ENCODE peak calls at places on chromosomes 7 and 10, in nine cellular contexts. One of them, this sample, is unnamed.

GRCh38 chr7:77738871-77739270 is 42.6 kb downstream of the RSBN1L start:
- DNase-seq in stomach: no peak
- DNase-seq in NCI-H524 treated with DMSO at 0.1 percent for 48 hours: no peak
- DNase-seq in EH: peak
- DNase-seq in pancreas: no peak
- DNase-seq in immature natural killer cell: no peak
- DNase-seq in T-helper 2 cell: no peak
- DNase-seq in stimulated activated CD4-positive, alpha-beta T cell treated with anti-CD3 and anti-CD28 coated beads, Interleukin-2, amount 100 ng/mL, for 48 hours: no peak
- DNase-seq in OCI-LY7: no peak
- DNase-seq in this sample: no peak

GRCh38 chr7:121273467-121274167 is 55.2 kb upstream of the WNT16 start:
- DNase-seq in stomach: no peak
- DNase-seq in NCI-H524 treated with DMSO at 0.1 percent for 48 hours: no peak
- DNase-seq in EH: no peak
- DNase-seq in pancreas: no peak
- DNase-seq in immature natural killer cell: no peak
- DNase-seq in T-helper 2 cell: no peak
- DNase-seq in stimulated activated CD4-positive, alpha-beta T cell treated with anti-CD3 and anti-CD28 coated beads, Interleukin-2, amount 100 ng/mL, for 48 hours: no peak
- DNase-seq in OCI-LY7: no peak
- DNase-seq in this sample: no peak

GRCh38 chr7:39609084-39609461 is 14.3 kb upstream of the RALA start:
- DNase-seq in stomach: no peak
- DNase-seq in NCI-H524 treated with DMSO at 0.1 percent for 48 hours: no peak
- DNase-seq in EH: peak
- DNase-seq in pancreas: no peak
- DNase-seq in immature natural killer cell: no peak
- DNase-seq in T-helper 2 cell: no peak
- DNase-seq in stimulated activated CD4-positive, alpha-beta T cell treated with anti-CD3 and anti-CD28 coated beads, Interleukin-2, amount 100 ng/mL, for 48 hours: no peak
- DNase-seq in OCI-LY7: no peak
- DNase-seq in this sample: no peak

GRCh38 chr10:113020838-113021237 is 70.8 kb downstream of the TCF7L2 start:
- DNase-seq in stomach: no peak
- DNase-seq in NCI-H524 treated with DMSO at 0.1 percent for 48 hours: no peak
- DNase-seq in EH: no peak
- DNase-seq in pancreas: peak
- DNase-seq in immature natural killer cell: no peak
- DNase-seq in T-helper 2 cell: no peak
- DNase-seq in stimulated activated CD4-positive, alpha-beta T cell treated with anti-CD3 and anti-CD28 coated beads, Interleukin-2, amount 100 ng/mL, for 48 hours: no peak
- DNase-seq in OCI-LY7: no peak
- DNase-seq in this sample: no peak

GRCh38 chr10:87864497-87865059 is 1.2 kb downstream of the PTEN start:
- DNase-seq in stomach: no peak
- DNase-seq in NCI-H524 treated with DMSO at 0.1 percent for 48 hours: no peak
- DNase-seq in EH: peak
- DNase-seq in pancreas: no peak
- DNase-seq in immature natural killer cell: peak
- DNase-seq in T-helper 2 cell: no peak
- DNase-seq in stimulated activated CD4-positive, alpha-beta T cell treated with anti-CD3 and anti-CD28 coated beads, Interleukin-2, amount 100 ng/mL, for 48 hours: no peak
- DNase-seq in OCI-LY7: peak
- DNase-seq in this sample: peak

GRCh38 chr10:89082086-89082485 is 91.5 kb downstream of the FAS start:
- DNase-seq in stomach: no peak
- DNase-seq in NCI-H524 treated with DMSO at 0.1 percent for 48 hours: no peak
- DNase-seq in EH: no peak
- DNase-seq in pancreas: no peak
- DNase-seq in immature natural killer cell: no peak
- DNase-seq in T-helper 2 cell: no peak
- DNase-seq in stimulated activated CD4-positive, alpha-beta T cell treated with anti-CD3 and anti-CD28 coated beads, Interleukin-2, amount 100 ng/mL, for 48 hours: no peak
- DNase-seq in OCI-LY7: no peak
- DNase-seq in this sample: no peak

GRCh38 chr10:21525367-21526183 is at the start of gene SKIDA1:
- DNase-seq in stomach: peak
- DNase-seq in NCI-H524 treated with DMSO at 0.1 percent for 48 hours: no peak
- DNase-seq in EH: peak
- DNase-seq in pancreas: peak
- DNase-seq in immature natural killer cell: peak
- DNase-seq in T-helper 2 cell: peak
- DNase-seq in stimulated activated CD4-positive, alpha-beta T cell treated with anti-CD3 and anti-CD28 coated beads, Interleukin-2, amount 100 ng/mL, for 48 hours: peak
- DNase-seq in OCI-LY7: peak
- DNase-seq in this sample: peak

GRCh38 chr7:77399838-77400237 is 16.3 kb downstream of the GSAP start:
- DNase-seq in stomach: no peak
- DNase-seq in NCI-H524 treated with DMSO at 0.1 percent for 48 hours: no peak
- DNase-seq in EH: no peak
- DNase-seq in pancreas: no peak
- DNase-seq in immature natural killer cell: no peak
- DNase-seq in T-helper 2 cell: no peak
- DNase-seq in stimulated activated CD4-positive, alpha-beta T cell treated with anti-CD3 and anti-CD28 coated beads, Interleukin-2, amount 100 ng/mL, for 48 hours: no peak
- DNase-seq in OCI-LY7: no peak
- DNase-seq in this sample: no peak

GRCh38 chr7:3239291-3239691 is 61.8 kb upstream of the SDK1 start:
- DNase-seq in stomach: no peak
- DNase-seq in NCI-H524 treated with DMSO at 0.1 percent for 48 hours: no peak
- DNase-seq in EH: no peak
- DNase-seq in pancreas: peak
- DNase-seq in immature natural killer cell: no peak
- DNase-seq in T-helper 2 cell: no peak
- DNase-seq in stimulated activated CD4-positive, alpha-beta T cell treated with anti-CD3 and anti-CD28 coated beads, Interleukin-2, amount 100 ng/mL, for 48 hours: no peak
- DNase-seq in OCI-LY7: no peak
- DNase-seq in this sample: no peak

GRCh38 chr10:80163741-80164341 is 31.3 kb downstream of the PLAC9 start:
- DNase-seq in stomach: peak
- DNase-seq in NCI-H524 treated with DMSO at 0.1 percent for 48 hours: no peak
- DNase-seq in EH: peak
- DNase-seq in pancreas: no peak
- DNase-seq in immature natural killer cell: no peak
- DNase-seq in T-helper 2 cell: no peak
- DNase-seq in stimulated activated CD4-positive, alpha-beta T cell treated with anti-CD3 and anti-CD28 coated beads, Interleukin-2, amount 100 ng/mL, for 48 hours: no peak
- DNase-seq in OCI-LY7: no peak
- DNase-seq in this sample: no peak

GRCh38 chr10:71657604-71658348 is 61.8 kb downstream of the C10orf105 start:
- DNase-seq in stomach: no peak
- DNase-seq in NCI-H524 treated with DMSO at 0.1 percent for 48 hours: no peak
- DNase-seq in EH: no peak
- DNase-seq in pancreas: no peak
- DNase-seq in immature natural killer cell: no peak
- DNase-seq in T-helper 2 cell: no peak
- DNase-seq in stimulated activated CD4-positive, alpha-beta T cell treated with anti-CD3 and anti-CD28 coated beads, Interleukin-2, amount 100 ng/mL, for 48 hours: no peak
- DNase-seq in OCI-LY7: no peak
- DNase-seq in this sample: no peak

GRCh38 chr7:24005517-24005916 is 278.5 kb upstream of the NPY start:
- DNase-seq in stomach: no peak
- DNase-seq in NCI-H524 treated with DMSO at 0.1 percent for 48 hours: no peak
- DNase-seq in EH: no peak
- DNase-seq in pancreas: no peak
- DNase-seq in immature natural killer cell: no peak
- DNase-seq in T-helper 2 cell: no peak
- DNase-seq in stimulated activated CD4-positive, alpha-beta T cell treated with anti-CD3 and anti-CD28 coated beads, Interleukin-2, amount 100 ng/mL, for 48 hours: no peak
- DNase-seq in OCI-LY7: no peak
- DNase-seq in this sample: no peak

GRCh38 chr10:77524300-77524711 is 113.3 kb downstream of the KCNMA1 start:
- DNase-seq in stomach: no peak
- DNase-seq in NCI-H524 treated with DMSO at 0.1 percent for 48 hours: no peak
- DNase-seq in EH: peak
- DNase-seq in pancreas: no peak
- DNase-seq in immature natural killer cell: no peak
- DNase-seq in T-helper 2 cell: no peak
- DNase-seq in stimulated activated CD4-positive, alpha-beta T cell treated with anti-CD3 and anti-CD28 coated beads, Interleukin-2, amount 100 ng/mL, for 48 hours: no peak
- DNase-seq in OCI-LY7: no peak
- DNase-seq in this sample: no peak

GRCh38 chr7:92242972-92243371 is 2.7 kb downstream of the KRIT1 start:
- DNase-seq in stomach: no peak
- DNase-seq in NCI-H524 treated with DMSO at 0.1 percent for 48 hours: no peak
- DNase-seq in EH: no peak
- DNase-seq in pancreas: no peak
- DNase-seq in immature natural killer cell: no peak
- DNase-seq in T-helper 2 cell: no peak
- DNase-seq in stimulated activated CD4-positive, alpha-beta T cell treated with anti-CD3 and anti-CD28 coated beads, Interleukin-2, amount 100 ng/mL, for 48 hours: no peak
- DNase-seq in OCI-LY7: no peak
- DNase-seq in this sample: no peak

GRCh38 chr10:103472005-103472404 is 7.0 kb downstream of the CALHM3 start:
- DNase-seq in stomach: no peak
- DNase-seq in NCI-H524 treated with DMSO at 0.1 percent for 48 hours: no peak
- DNase-seq in EH: no peak
- DNase-seq in pancreas: no peak
- DNase-seq in immature natural killer cell: no peak
- DNase-seq in T-helper 2 cell: no peak
- DNase-seq in stimulated activated CD4-positive, alpha-beta T cell treated with anti-CD3 and anti-CD28 coated beads, Interleukin-2, amount 100 ng/mL, for 48 hours: no peak
- DNase-seq in OCI-LY7: peak
- DNase-seq in this sample: peak

GRCh38 chr10:17607603-17608332 is 9.4 kb downstream of the HACD1 start:
- DNase-seq in stomach: no peak
- DNase-seq in NCI-H524 treated with DMSO at 0.1 percent for 48 hours: no peak
- DNase-seq in EH: peak
- DNase-seq in pancreas: no peak
- DNase-seq in immature natural killer cell: peak
- DNase-seq in T-helper 2 cell: no peak
- DNase-seq in stimulated activated CD4-positive, alpha-beta T cell treated with anti-CD3 and anti-CD28 coated beads, Interleukin-2, amount 100 ng/mL, for 48 hours: no peak
- DNase-seq in OCI-LY7: peak
- DNase-seq in this sample: no peak

GRCh38 chr10:95651346-95652115 is 5.0 kb downstream of the ALDH18A1 start:
- DNase-seq in stomach: no peak
- DNase-seq in NCI-H524 treated with DMSO at 0.1 percent for 48 hours: no peak
- DNase-seq in EH: peak
- DNase-seq in pancreas: no peak
- DNase-seq in immature natural killer cell: no peak
- DNase-seq in T-helper 2 cell: no peak
- DNase-seq in stimulated activated CD4-positive, alpha-beta T cell treated with anti-CD3 and anti-CD28 coated beads, Interleukin-2, amount 100 ng/mL, for 48 hours: no peak
- DNase-seq in OCI-LY7: no peak
- DNase-seq in this sample: no peak

GRCh38 chr10:49075743-49076142 is 39.6 kb downstream of the VSTM4 start:
- DNase-seq in stomach: no peak
- DNase-seq in NCI-H524 treated with DMSO at 0.1 percent for 48 hours: no peak
- DNase-seq in EH: no peak
- DNase-seq in pancreas: no peak
- DNase-seq in immature natural killer cell: no peak
- DNase-seq in T-helper 2 cell: no peak
- DNase-seq in stimulated activated CD4-positive, alpha-beta T cell treated with anti-CD3 and anti-CD28 coated beads, Interleukin-2, amount 100 ng/mL, for 48 hours: no peak
- DNase-seq in OCI-LY7: no peak
- DNase-seq in this sample: no peak

GRCh38 chr10:34299105-34299611 is 515.9 kb downstream of the PARD3 start:
- DNase-seq in stomach: no peak
- DNase-seq in NCI-H524 treated with DMSO at 0.1 percent for 48 hours: no peak
- DNase-seq in EH: peak
- DNase-seq in pancreas: no peak
- DNase-seq in immature natural killer cell: no peak
- DNase-seq in T-helper 2 cell: no peak
- DNase-seq in stimulated activated CD4-positive, alpha-beta T cell treated with anti-CD3 and anti-CD28 coated beads, Interleukin-2, amount 100 ng/mL, for 48 hours: no peak
- DNase-seq in OCI-LY7: no peak
- DNase-seq in this sample: no peak

GRCh38 chr10:102347236-102347828 is 48.2 kb upstream of the NFKB2 start:
- DNase-seq in stomach: peak
- DNase-seq in NCI-H524 treated with DMSO at 0.1 percent for 48 hours: no peak
- DNase-seq in EH: peak
- DNase-seq in pancreas: peak
- DNase-seq in immature natural killer cell: no peak
- DNase-seq in T-helper 2 cell: no peak
- DNase-seq in stimulated activated CD4-positive, alpha-beta T cell treated with anti-CD3 and anti-CD28 coated beads, Interleukin-2, amount 100 ng/mL, for 48 hours: no peak
- DNase-seq in OCI-LY7: peak
- DNase-seq in this sample: no peak

GRCh38 chr10:3935141-3935540 is 150.1 kb upstream of the KLF6 start:
- DNase-seq in stomach: no peak
- DNase-seq in NCI-H524 treated with DMSO at 0.1 percent for 48 hours: no peak
- DNase-seq in EH: peak
- DNase-seq in pancreas: no peak
- DNase-seq in immature natural killer cell: peak
- DNase-seq in T-helper 2 cell: no peak
- DNase-seq in stimulated activated CD4-positive, alpha-beta T cell treated with anti-CD3 and anti-CD28 coated beads, Interleukin-2, amount 100 ng/mL, for 48 hours: peak
- DNase-seq in OCI-LY7: no peak
- DNase-seq in this sample: peak

GRCh38 chr7:124701955-124702354 is 63.6 kb downstream of the GPR37 start:
- DNase-seq in stomach: no peak
- DNase-seq in NCI-H524 treated with DMSO at 0.1 percent for 48 hours: no peak
- DNase-seq in EH: no peak
- DNase-seq in pancreas: no peak
- DNase-seq in immature natural killer cell: no peak
- DNase-seq in T-helper 2 cell: no peak
- DNase-seq in stimulated activated CD4-positive, alpha-beta T cell treated with anti-CD3 and anti-CD28 coated beads, Interleukin-2, amount 100 ng/mL, for 48 hours: no peak
- DNase-seq in OCI-LY7: no peak
- DNase-seq in this sample: no peak

GRCh38 chr10:66925896-66926719 is at the start of gene LRRTM3:
- DNase-seq in stomach: peak
- DNase-seq in NCI-H524 treated with DMSO at 0.1 percent for 48 hours: peak
- DNase-seq in EH: peak
- DNase-seq in pancreas: no peak
- DNase-seq in immature natural killer cell: no peak
- DNase-seq in T-helper 2 cell: no peak
- DNase-seq in stimulated activated CD4-positive, alpha-beta T cell treated with anti-CD3 and anti-CD28 coated beads, Interleukin-2, amount 100 ng/mL, for 48 hours: no peak
- DNase-seq in OCI-LY7: peak
- DNase-seq in this sample: peak

GRCh38 chr7:15167912-15168311 is 265.4 kb upstream of the DGKB start:
- DNase-seq in stomach: no peak
- DNase-seq in NCI-H524 treated with DMSO at 0.1 percent for 48 hours: no peak
- DNase-seq in EH: no peak
- DNase-seq in pancreas: no peak
- DNase-seq in immature natural killer cell: no peak
- DNase-seq in T-helper 2 cell: no peak
- DNase-seq in stimulated activated CD4-positive, alpha-beta T cell treated with anti-CD3 and anti-CD28 coated beads, Interleukin-2, amount 100 ng/mL, for 48 hours: no peak
- DNase-seq in OCI-LY7: no peak
- DNase-seq in this sample: no peak

GRCh38 chr7:155885162-155886160 is 73.2 kb upstream of the SHH start:
- DNase-seq in stomach: peak
- DNase-seq in NCI-H524 treated with DMSO at 0.1 percent for 48 hours: no peak
- DNase-seq in EH: no peak
- DNase-seq in pancreas: no peak
- DNase-seq in immature natural killer cell: no peak
- DNase-seq in T-helper 2 cell: no peak
- DNase-seq in stimulated activated CD4-positive, alpha-beta T cell treated with anti-CD3 and anti-CD28 coated beads, Interleukin-2, amount 100 ng/mL, for 48 hours: no peak
- DNase-seq in OCI-LY7: no peak
- DNase-seq in this sample: no peak

GRCh38 chr7:42012786-42013360 is 224.1 kb downstream of the GLI3 start:
- DNase-seq in stomach: no peak
- DNase-seq in NCI-H524 treated with DMSO at 0.1 percent for 48 hours: no peak
- DNase-seq in EH: no peak
- DNase-seq in pancreas: no peak
- DNase-seq in immature natural killer cell: no peak
- DNase-seq in T-helper 2 cell: no peak
- DNase-seq in stimulated activated CD4-positive, alpha-beta T cell treated with anti-CD3 and anti-CD28 coated beads, Interleukin-2, amount 100 ng/mL, for 48 hours: no peak
- DNase-seq in OCI-LY7: no peak
- DNase-seq in this sample: no peak

GRCh38 chr7:95470452-95470851 is 15.3 kb upstream of the ASB4 start:
- DNase-seq in stomach: no peak
- DNase-seq in NCI-H524 treated with DMSO at 0.1 percent for 48 hours: no peak
- DNase-seq in EH: no peak
- DNase-seq in pancreas: no peak
- DNase-seq in immature natural killer cell: no peak
- DNase-seq in T-helper 2 cell: no peak
- DNase-seq in stimulated activated CD4-positive, alpha-beta T cell treated with anti-CD3 and anti-CD28 coated beads, Interleukin-2, amount 100 ng/mL, for 48 hours: no peak
- DNase-seq in OCI-LY7: peak
- DNase-seq in this sample: no peak

GRCh38 chr7:14748461-14748860 is 154.1 kb downstream of the DGKB start:
- DNase-seq in stomach: no peak
- DNase-seq in NCI-H524 treated with DMSO at 0.1 percent for 48 hours: no peak
- DNase-seq in EH: peak
- DNase-seq in pancreas: no peak
- DNase-seq in immature natural killer cell: no peak
- DNase-seq in T-helper 2 cell: no peak
- DNase-seq in stimulated activated CD4-positive, alpha-beta T cell treated with anti-CD3 and anti-CD28 coated beads, Interleukin-2, amount 100 ng/mL, for 48 hours: no peak
- DNase-seq in OCI-LY7: no peak
- DNase-seq in this sample: no peak

This sample was measured in B cell.